ENCODE peak calls at places on chromosomes 4 and X, in four cellular contexts. Z is dorsolateral prefrontal cortex; D is heart left ventricle; M is effector memory CD4-positive, alpha-beta T cell. F is an unnamed sample.

GRCh38 chr4:17475481-17475880 is 36.4 kb downstream of the QDPR start:
- DNase-seq in M (no peak), D (no peak), Z (no peak), F (no peak)

GRCh38 chr4:168618577-168619265 is 121.9 kb downstream of the PALLD start:
- DNase-seq in M (no peak), Z (no peak), D (peak), F (no peak)

GRCh38 chr4:7045961-7046921 is 3.1 kb downstream of the TADA2B start:
- DNase-seq in M (no peak), D (no peak), Z (no peak), F (no peak)

GRCh38 chrX:103453655-103454054 is 65.6 kb downstream of the RAB40A start:
- DNase-seq in M (no peak), D (no peak), Z (no peak), F (no peak)

GRCh38 chr4:120096508-120097297 is 30.1 kb upstream of the MAD2L1 start:
- DNase-seq in Z (no peak), D (no peak), M (no peak), F (no peak)

GRCh38 chrX:130295519-130296314 is 27.0 kb upstream of the ZNF280C start:
- DNase-seq in M (no peak), Z (no peak), D (no peak), F (no peak)

GRCh38 chr4:125515016-125515415 is 200.3 kb downstream of the FAT4 start:
- DNase-seq in D (no peak), Z (no peak), M (no peak), F (no peak)

GRCh38 chrX:19285857-19286256 is 57.9 kb upstream of the PDHA1 start:
- DNase-seq in D (no peak), Z (no peak), M (no peak), F (no peak)

GRCh38 chrX:112670964-112671363 is 8.8 kb downstream of the LHFPL1 start:
- DNase-seq in M (no peak), Z (no peak), D (no peak), F (no peak)

GRCh38 chrX:9055354-9055753 is 21.4 kb upstream of the FAM9B start:
- DNase-seq in M (no peak), Z (no peak), D (no peak), F (no peak)

GRCh38 chrX:129791961-129792570 is 12.3 kb downstream of the SASH3 start:
- DNase-seq in Z (no peak), M (no peak), D (no peak), F (no peak)

GRCh38 chr4:1318488-1319213 is 28.4 kb upstream of the UVSSA start:
- DNase-seq in M (no peak), D (no peak), Z (no peak), F (no peak)

GRCh38 chr4:150722908-150723362 is 141.0 kb downstream of the MAB21L2 start:
- DNase-seq in M (no peak), D (peak), Z (no peak), F (peak)

GRCh38 chr4:140693577-140693976 is 62.6 kb downstream of the TBC1D9 start:
- DNase-seq in D (no peak), M (no peak), Z (no peak), F (no peak)

GRCh38 chrX:13721819-13722527 is 12.4 kb downstream of the TRAPPC2 start:
- DNase-seq in M (no peak), Z (no peak), D (no peak), F (no peak)

GRCh38 chrX:103805860-103806259 is 26.2 kb downstream of the RAB9B start:
- DNase-seq in Z (no peak), D (no peak), M (no peak), F (no peak)

GRCh38 chrX:8453619-8454018 is 11.0 kb upstream of the VCX3B start:
- DNase-seq in Z (no peak), M (no peak), D (peak), F (no peak)

GRCh38 chr4:48403779-48404178 is 62.5 kb downstream of the SLAIN2 start:
- DNase-seq in Z (no peak), D (no peak), M (no peak), F (no peak)

GRCh38 chr4:155007660-155008176 is 200.7 kb upstream of the NPY2R start:
- DNase-seq in Z (no peak), D (no peak), M (no peak), F (no peak)

GRCh38 chr4:181078236-181078635 is 1165.0 kb upstream of the TENM3 start:
- DNase-seq in Z (no peak), M (no peak), D (no peak), F (no peak)

GRCh38 chrX:154383359-154384283 is 4.5 kb downstream of the EMD start:
- DNase-seq in D (no peak), M (no peak), Z (no peak), F (no peak)

GRCh38 chr4:123304151-123305021 is 92.2 kb upstream of the SPRY1 start:
- DNase-seq in M (no peak), Z (peak), D (peak), F (no peak)

GRCh38 chr4:99179626-99180025 is 35.5 kb upstream of the ADH4 start:
- DNase-seq in Z (no peak), D (no peak), M (no peak), F (no peak)

GRCh38 chr4:89299153-89299789 is 8.3 kb downstream of the GPRIN3 start:
- DNase-seq in Z (no peak), M (no peak), D (no peak), F (no peak)

GRCh38 chr4:20370284-20370683 is 118.6 kb downstream of the SLIT2 start:
- DNase-seq in D (no peak), M (no peak), Z (no peak), F (no peak)

GRCh38 chrX:21487832-21488231 is 113.6 kb downstream of the CNKSR2 start:
- DNase-seq in Z (no peak), D (no peak), M (no peak), F (no peak)

GRCh38 chr4:68447201-68447600 is at the start of gene TMPRSS11E:
- DNase-seq in M (no peak), Z (no peak), D (no peak), F (no peak)

GRCh38 chr4:139042981-139043460 is 27.4 kb downstream of the NOCT start:
- DNase-seq in D (peak), Z (peak), M (no peak), F (no peak)

GRCh38 chr4:152424980-152425379 is 110.9 kb downstream of the FBXW7 start:
- DNase-seq in Z (no peak), M (no peak), D (no peak), F (no peak)
- H3K27ac ChIP-seq in Z (no peak), M (no peak), D (no peak), F (no peak)

DNA sequence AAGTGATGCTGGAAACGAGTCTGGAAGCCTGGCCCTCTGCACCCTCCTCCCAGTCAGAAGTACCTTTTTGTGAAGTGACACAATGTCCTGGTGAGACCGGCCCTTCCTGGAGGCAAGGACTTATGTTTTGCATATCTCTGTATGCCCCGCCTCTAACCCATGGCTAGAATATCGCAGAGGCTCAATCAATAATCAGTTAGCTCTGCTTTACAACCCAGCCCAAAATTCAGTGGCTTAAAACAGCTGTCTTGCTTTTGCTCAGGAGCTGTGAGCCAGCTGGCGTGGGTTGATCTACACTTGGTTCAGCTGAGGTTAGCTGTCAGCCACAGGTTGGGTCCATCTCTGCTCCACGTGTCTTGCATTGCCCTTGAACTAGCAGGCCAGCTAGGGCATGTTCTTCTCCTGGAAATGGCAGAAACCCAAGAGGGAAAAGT is 98.8 kb upstream of the METTL14 start:
- DNase-seq in D (peak), Z (no peak), M (no peak), F (no peak)
- H3K27ac ChIP-seq in D (peak), Z (no peak), M (no peak), F (no peak)

DNA sequence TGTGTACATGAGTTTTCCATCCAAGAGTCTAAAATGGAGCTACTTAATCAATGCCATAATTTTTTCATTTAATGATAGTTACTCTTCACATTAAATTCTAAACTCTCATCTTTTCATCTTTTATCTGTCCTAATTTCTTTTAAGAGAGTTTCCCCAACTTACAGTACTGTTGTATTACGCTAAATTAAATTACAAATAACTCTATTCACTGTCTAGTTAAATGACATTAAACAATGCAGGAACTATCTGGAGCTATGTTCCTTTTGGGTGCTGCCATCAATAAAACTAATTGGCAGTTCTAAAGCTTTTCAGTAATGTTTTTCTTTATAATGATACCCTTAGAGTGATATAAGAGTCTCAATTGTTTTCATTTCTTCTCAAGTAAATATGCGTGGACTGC is 227.6 kb downstream of the ANKRD50 start:
- DNase-seq in Z (no peak), D (no peak), M (no peak), F (no peak)
- H3K27ac ChIP-seq in Z (no peak), D (no peak), M (no peak), F (no peak)

DNA sequence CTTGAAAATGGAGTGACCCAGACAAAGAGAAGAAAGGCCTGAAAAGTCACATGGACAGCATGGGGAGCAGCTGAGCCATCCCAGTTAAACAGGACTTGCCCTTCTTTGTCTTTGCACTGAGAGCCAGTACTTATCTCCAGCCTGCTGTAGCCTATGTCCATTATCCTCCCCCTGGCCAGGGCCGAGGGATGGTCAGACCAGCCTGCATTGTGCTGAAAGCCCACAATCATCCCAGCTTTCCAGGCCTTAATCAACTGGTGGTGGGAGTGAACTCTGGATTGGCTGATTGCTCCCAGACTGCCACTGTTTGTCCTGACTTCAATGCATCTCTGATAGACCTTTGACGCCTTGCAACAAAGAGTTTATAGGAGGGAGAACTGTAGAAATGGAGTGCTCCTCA is 453.1 kb downstream of the EPHA5 start:
- DNase-seq in Z (no peak), D (no peak), M (no peak), F (no peak)
- H3K27ac ChIP-seq in Z (no peak), D (no peak), M (no peak), F (no peak)

DNA sequence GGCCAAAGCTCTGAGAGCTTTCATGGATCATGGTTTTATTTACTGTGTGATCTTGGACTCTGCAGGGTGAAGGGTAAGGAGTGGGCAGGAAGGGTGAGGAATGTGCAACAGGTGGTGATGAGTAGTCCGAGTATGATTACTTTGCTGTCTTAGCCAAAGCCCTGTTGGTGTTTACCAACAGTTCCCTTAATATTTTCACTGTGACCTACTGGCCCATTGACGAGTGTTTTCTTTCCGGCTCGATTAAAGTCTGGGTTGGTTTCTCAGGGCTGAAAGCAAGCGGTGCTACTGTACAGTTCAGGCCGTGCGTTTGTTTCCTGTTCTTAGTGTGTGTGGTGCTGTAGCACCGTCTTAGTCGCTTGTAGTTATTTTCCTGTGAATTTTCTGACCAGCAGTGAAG is 2.6 kb downstream of the ARHGAP24 start:
- DNase-seq in Z (no peak), D (no peak), M (no peak), F (no peak)
- H3K27ac ChIP-seq in Z (no peak), D (no peak), M (no peak), F (no peak)

GRCh38 chrX:68708503-68709290 is 61.2 kb downstream of the STARD8 start:
- DNase-seq in M (no peak), D (no peak), Z (no peak), F (no peak)
- H3K27ac ChIP-seq in M (no peak), D (peak), Z (no peak), F (no peak)

GRCh38 chr4:41385486-41385885 is 128.8 kb downstream of the UCHL1 start:
- DNase-seq in M (no peak), D (no peak), Z (no peak), F (no peak)
- H3K27ac ChIP-seq in M (no peak), D (no peak), Z (peak), F (no peak)

GRCh38 chrX:148600131-148600530 is 99.7 kb downstream of the AFF2 start:
- DNase-seq in M (no peak), D (no peak), Z (no peak), F (no peak)

GRCh38 chrX:148599404-148599803 is 99.0 kb downstream of the AFF2 start:
- DNase-seq in D (no peak), M (no peak), Z (no peak), F (no peak)

GRCh38 chrX:148601034-148601433 is 100.6 kb downstream of the AFF2 start:
- DNase-seq in D (no peak), M (no peak), Z (no peak), F (no peak)

DNA sequence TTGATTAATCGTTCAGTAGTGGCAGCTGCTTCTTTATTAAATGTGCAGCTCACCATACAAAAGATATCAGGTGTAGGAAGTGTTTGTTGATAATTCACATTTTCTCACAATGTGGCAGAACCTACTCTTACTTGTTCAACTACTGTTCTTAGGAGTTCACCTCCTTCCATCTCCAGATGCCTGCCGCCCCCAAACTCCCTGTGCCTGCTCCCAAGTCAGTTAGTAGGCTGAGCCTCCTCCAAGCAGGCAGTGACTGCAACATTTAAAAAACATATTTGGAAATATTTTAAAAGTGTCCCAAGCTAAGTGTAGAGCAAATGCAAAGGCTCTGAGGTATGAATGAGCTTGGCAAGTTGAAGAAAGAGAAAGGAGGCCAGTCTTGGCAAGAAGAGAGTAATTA is 100.2 kb downstream of the AFF2 start:
- DNase-seq in Z (no peak), D (no peak), M (no peak), F (no peak)
- H3K27ac ChIP-seq in Z (no peak), D (no peak), M (no peak), F (no peak)

F was measured in breast epithelium.